ENCODE peak calls at places on chromosomes 11 and 22, in six cellular contexts. G is lower lobe of right lung, P is NCI-H446, B is posterior vena cava, M is ACHN, I is tibial nerve. Q is an unnamed sample.
A peak's percentile ranks its signal among the peaks of the same experiment; 100 is the strongest.

GRCh38 chr11:11422291-11423128 is 69.5 kb upstream of the CSNK2A3 start:
- DNase-seq in G (no peak), P (no peak), B (no peak), M (no peak), I (no peak), Q (no peak)

GRCh38 chr11:46674463-46675287 is 25.7 kb downstream of the ARHGAP1 start:
- DNase-seq in G (no peak), P (no peak), B (peak; percentile 76), M (no peak), I (no peak), Q (no peak)

GRCh38 chr11:18192988-18193387 is 20.4 kb downstream of the MRGPRX4 start:
- DNase-seq in G (no peak), P (no peak), B (no peak), M (no peak), I (no peak), Q (no peak)

GRCh38 chr22:33361581-33361980 is 303.4 kb upstream of the SYN3 start:
- DNase-seq in G (no peak), P (no peak), B (no peak), M (peak; percentile 45), I (no peak), Q (no peak)

GRCh38 chr22:47275479-47276218 is 513.2 kb downstream of the TBC1D22A start:
- DNase-seq in G (no peak), P (no peak), B (peak; percentile 40), M (no peak), I (no peak), Q (no peak)

GRCh38 chr11:11996321-11997174 is 11.9 kb downstream of the DKK3 start:
- DNase-seq in G (no peak), P (no peak), B (no peak), M (no peak), I (no peak), Q (no peak)

GRCh38 chr22:50048066-50048765 is 9.9 kb downstream of the TTLL8 start:
- DNase-seq in G (no peak), P (no peak), B (peak; percentile 64), M (no peak), I (no peak), Q (no peak)

GRCh38 chr11:70322653-70323052 is 52.2 kb downstream of the PPFIA1 start:
- DNase-seq in G (no peak), P (no peak), B (no peak), M (no peak), I (no peak), Q (no peak)

GRCh38 chr11:100778386-100778785 is 91.3 kb downstream of the ARHGAP42 start:
- DNase-seq in G (no peak), P (no peak), B (no peak), M (no peak), I (no peak), Q (no peak)

GRCh38 chr11:93532285-93532789 is 10.9 kb downstream of the SMCO4 start:
- DNase-seq in G (no peak), P (no peak), B (no peak), M (no peak), I (no peak), Q (no peak)

GRCh38 chr11:67271548-67272284 is 5.4 kb downstream of the GRK2 start:
- DNase-seq in G (peak; percentile 55), P (no peak), B (peak; percentile 80), M (no peak), I (peak; percentile 15), Q (peak; percentile 48)

GRCh38 chr11:11993814-11994213 is 14.6 kb downstream of the DKK3 start:
- DNase-seq in G (no peak), P (peak; percentile 58), B (no peak), M (peak; percentile 70), I (no peak), Q (no peak)

GRCh38 chr11:35061516-35062440 is 77.2 kb upstream of the CD44 start:
- DNase-seq in G (no peak), P (no peak), B (no peak), M (no peak), I (no peak), Q (no peak)

GRCh38 chr22:46201059-46201757 is 48.9 kb downstream of the CDPF1 start:
- DNase-seq in G (no peak), P (no peak), B (no peak), M (no peak), I (no peak), Q (no peak)

GRCh38 chr22:44710474-44711235 is 8.7 kb downstream of the PRR5 start:
- DNase-seq in G (no peak), P (no peak), B (no peak), M (no peak), I (no peak), Q (no peak)

GRCh38 chr11:46272816-46273427 is 4.5 kb upstream of the CREB3L1 start:
- DNase-seq in G (peak; percentile 72), P (peak; percentile 15), B (peak; percentile 90), M (peak; percentile 50), I (peak; percentile 62), Q (no peak)

GRCh38 chr11:79484872-79485271 is 44.0 kb upstream of the TENM4 start:
- DNase-seq in G (no peak), P (no peak), B (no peak), M (no peak), I (no peak), Q (no peak)

GRCh38 chr11:32597914-32598313 is 14.3 kb downstream of the EIF3M start:
- DNase-seq in G (no peak), P (no peak), B (no peak), M (no peak), I (no peak), Q (no peak)

GRCh38 chr22:32801436-32802290 is at the start of gene TIMP3:
- DNase-seq in G (peak; percentile 81), P (no peak), B (peak; percentile 96), M (no peak), I (peak; percentile 92), Q (no peak)

GRCh38 chr22:47056361-47056760 is 293.9 kb downstream of the TBC1D22A start:
- DNase-seq in G (peak; percentile 29), P (no peak), B (peak; percentile 41), M (no peak), I (no peak), Q (no peak)

GRCh38 chr11:44268807-44269080 is 41.2 kb downstream of the ALX4 start:
- DNase-seq in G (no peak), P (no peak), B (peak; percentile 51), M (no peak), I (no peak), Q (no peak)

GRCh38 chr11:114282488-114282887 is 13.7 kb upstream of the NNMT start:
- DNase-seq in G (no peak), P (no peak), B (no peak), M (no peak), I (no peak), Q (no peak)

GRCh38 chr22:37300551-37301017 is 18.3 kb downstream of the CYTH4 start:
- DNase-seq in G (no peak), P (no peak), B (no peak), M (no peak), I (no peak), Q (peak; percentile 29)

GRCh38 chr11:76627541-76628082 is 42.9 kb downstream of the LRRC32 start:
- DNase-seq in G (no peak), P (no peak), B (no peak), M (no peak), I (no peak), Q (no peak)

GRCh38 chr22:45246060-45246985 is 5.6 kb upstream of the KIAA0930 start:
- DNase-seq in G (no peak), P (no peak), B (no peak), M (peak; percentile 97), I (no peak), Q (no peak)

GRCh38 chr11:1487091-1487850 is 692 bp upstream of the MOB2 start:
- DNase-seq in G (peak; percentile 39), P (no peak), B (peak; percentile 81), M (no peak), I (no peak), Q (no peak)

GRCh38 chr11:8617063-8617462 is 23.0 kb upstream of the STK33 start:
- DNase-seq in G (no peak), P (no peak), B (no peak), M (no peak), I (no peak), Q (no peak)

GRCh38 chr11:101862410-101863233 is 52.2 kb upstream of the CEP126 start:
- DNase-seq in G (no peak), P (peak; percentile 29), B (no peak), M (peak; percentile 61), I (no peak), Q (no peak)

GRCh38 chr11:77322926-77323590 is 21.6 kb upstream of the GDPD4 start:
- DNase-seq in G (no peak), P (no peak), B (no peak), M (no peak), I (no peak), Q (no peak)

GRCh38 chr22:29750559-29750958 is 16.2 kb downstream of the ZMAT5 start:
- DNase-seq in G (no peak), P (no peak), B (no peak), M (no peak), I (no peak), Q (no peak)

GRCh38 chr11:66417000-66417399 is 3.8 kb upstream of the NPAS4 start:
- DNase-seq in G (no peak), P (no peak), B (no peak), M (no peak), I (no peak), Q (no peak)

GRCh38 chr11:10441652-10442503 is 13.2 kb upstream of the AMPD3 start:
- DNase-seq in G (no peak), P (no peak), B (no peak), M (no peak), I (no peak), Q (no peak)

GRCh38 chr11:59614277-59615131 is 1.1 kb downstream of the OSBP start:
- DNase-seq in G (no peak), P (no peak), B (no peak), M (no peak), I (no peak), Q (no peak)

GRCh38 chr11:75492181-75492820 is 33.4 kb downstream of the GDPD5 start:
- DNase-seq in G (no peak), P (no peak), B (peak; percentile 76), M (no peak), I (no peak), Q (peak; percentile 24)

Q was measured in activated T-helper 2 cell treated with anti-CD3 and anti-CD28 coated beads, Interferon-gamma antibody, Interleukin-2, Interleukin-4, amounts not matched to agents 10 μg/mL and 5 μg/mL and 100 μg/mL, durations not matched to agents 14 hours and 24 hours and 36 hours.